ENCODE peak calls at places on chromosome 1, in four cellular contexts. One of them, this sample, is unnamed.

GRCh38 chr1:182520746-182521145 is 68.3 kb downstream of the RNASEL start:
- DNase-seq in aorta: no peak
- DNase-seq in PC-3: no peak
- DNase-seq in breast epithelium: no peak
- DNase-seq in this sample: no peak

GRCh38 chr1:153680120-153680403 is 1.6 kb downstream of the NPR1 start:
- DNase-seq in aorta: no peak
- DNase-seq in PC-3: no peak
- DNase-seq in breast epithelium: no peak
- DNase-seq in this sample: no peak

GRCh38 chr1:230321741-230322420 is 104.3 kb downstream of the PGBD5 start:
- DNase-seq in PC-3: no peak
- DNase-seq in aorta: no peak
- DNase-seq in breast epithelium: no peak
- DNase-seq in this sample: peak; percentile 56

GRCh38 chr1:81498370-81499184 is 302.2 kb upstream of the ADGRL2 start:
- DNase-seq in breast epithelium: no peak
- DNase-seq in PC-3: no peak
- DNase-seq in aorta: no peak
- DNase-seq in this sample: no peak

GRCh38 chr1:43077273-43077672 is 94.8 kb downstream of the EBNA1BP2 start:
- DNase-seq in breast epithelium: no peak
- DNase-seq in PC-3: no peak
- DNase-seq in aorta: no peak
- DNase-seq in this sample: no peak

GRCh38 chr1:9922342-9922741 is 12.3 kb upstream of the CTNNBIP1 start:
- DNase-seq in PC-3: no peak
- DNase-seq in aorta: no peak
- DNase-seq in breast epithelium: no peak
- DNase-seq in this sample: no peak

GRCh38 chr1:36464605-36465393 is 615 bp upstream of the MRPS15 start:
- DNase-seq in breast epithelium: no peak
- DNase-seq in PC-3: no peak
- DNase-seq in aorta: no peak
- DNase-seq in this sample: no peak

GRCh38 chr1:24964811-24965570 is 34.9 kb upstream of the RUNX3 start:
- DNase-seq in PC-3: no peak
- DNase-seq in breast epithelium: no peak
- DNase-seq in aorta: peak; percentile 76
- DNase-seq in this sample: no peak

GRCh38 chr1:245997471-245998258 is 509.4 kb downstream of the SMYD3 start:
- DNase-seq in breast epithelium: peak; percentile 70
- DNase-seq in PC-3: peak; percentile 86
- DNase-seq in aorta: no peak
- DNase-seq in this sample: no peak

GRCh38 chr1:204011426-204011825 is 61.5 kb upstream of the SOX13 start:
- DNase-seq in breast epithelium: no peak
- DNase-seq in PC-3: no peak
- DNase-seq in aorta: no peak
- DNase-seq in this sample: no peak

GRCh38 chr1:155012052-155012546 is 9.5 kb downstream of the ZBTB7B start:
- DNase-seq in aorta: peak; percentile 81
- DNase-seq in breast epithelium: peak; percentile 75
- DNase-seq in PC-3: no peak
- DNase-seq in this sample: peak; percentile 74

GRCh38 chr1:40717065-40717464 is 25.6 kb downstream of the NFYC start:
- DNase-seq in breast epithelium: no peak
- DNase-seq in PC-3: no peak
- DNase-seq in aorta: no peak
- DNase-seq in this sample: no peak

GRCh38 chr1:63506782-63507181 is 16.2 kb downstream of the ITGB3BP start:
- DNase-seq in aorta: no peak
- DNase-seq in breast epithelium: no peak
- DNase-seq in PC-3: no peak
- DNase-seq in this sample: no peak

GRCh38 chr1:228012555-228012954 is 5.8 kb downstream of the WNT3A start:
- DNase-seq in PC-3: no peak
- DNase-seq in breast epithelium: no peak
- DNase-seq in aorta: no peak
- DNase-seq in this sample: no peak

GRCh38 chr1:193614817-193615216 is 428.4 kb upstream of the B3GALT2 start:
- DNase-seq in aorta: no peak
- DNase-seq in breast epithelium: no peak
- DNase-seq in PC-3: peak; percentile 46
- DNase-seq in this sample: no peak

GRCh38 chr1:33876970-33877680 is 13.2 kb downstream of the HMGB4 start:
- DNase-seq in aorta: peak; percentile 83
- DNase-seq in PC-3: peak; percentile 46
- DNase-seq in breast epithelium: no peak
- DNase-seq in this sample: no peak

GRCh38 chr1:6170742-6171201 is 9.3 kb downstream of the CHD5 start:
- DNase-seq in breast epithelium: no peak
- DNase-seq in aorta: no peak
- DNase-seq in PC-3: no peak
- DNase-seq in this sample: no peak

GRCh38 chr1:2314297-2314802 is 77.0 kb downstream of the MORN1 start:
- DNase-seq in PC-3: peak; percentile 59
- DNase-seq in aorta: peak; percentile 84
- DNase-seq in breast epithelium: peak; percentile 73
- DNase-seq in this sample: no peak

GRCh38 chr1:40638097-40639036 is 27.1 kb downstream of the RIMS3 start:
- DNase-seq in PC-3: no peak
- DNase-seq in breast epithelium: no peak
- DNase-seq in aorta: no peak
- DNase-seq in this sample: no peak

GRCh38 chr1:113749402-113749801 is 9.9 kb downstream of the PHTF1 start:
- DNase-seq in aorta: no peak
- DNase-seq in breast epithelium: no peak
- DNase-seq in PC-3: no peak
- DNase-seq in this sample: no peak

GRCh38 chr1:18991585-18991984 is 35.1 kb upstream of the IFFO2 start:
- DNase-seq in PC-3: no peak
- DNase-seq in breast epithelium: no peak
- DNase-seq in aorta: no peak
- DNase-seq in this sample: no peak

DNA sequence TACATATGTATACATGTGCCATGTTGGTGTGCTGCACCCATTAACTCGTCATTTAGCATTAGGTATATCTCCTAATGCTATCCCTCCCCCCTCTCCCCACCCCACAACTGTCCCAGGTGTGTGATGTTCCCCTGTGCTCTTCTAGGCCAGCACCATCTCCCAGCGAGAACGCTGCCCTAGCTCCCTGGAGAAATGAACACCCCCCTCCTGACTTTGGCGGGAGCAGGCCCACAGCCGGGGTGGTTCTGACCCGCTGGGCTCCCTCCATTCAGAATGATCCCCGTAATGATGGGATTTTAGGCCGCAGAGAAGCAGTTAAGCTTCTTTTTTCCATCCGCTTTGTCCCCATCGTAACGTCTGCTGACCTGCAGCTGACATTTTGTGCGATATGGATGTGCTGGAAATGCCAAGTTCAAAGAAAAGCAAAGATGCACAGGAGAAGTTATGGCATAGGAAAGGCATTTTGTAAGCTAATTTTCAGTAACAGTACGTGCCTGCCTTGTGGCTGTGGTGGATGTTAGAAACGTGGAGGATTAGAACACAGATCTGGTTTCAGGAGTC is 39.3 kb downstream of the ELK4 start:
- DNase-seq in breast epithelium: no peak
- DNase-seq in aorta: peak; percentile 40
- DNase-seq in PC-3: no peak
- DNase-seq in this sample: no peak
- H3K4me3 ChIP-seq in breast epithelium: peak overlapping the region; percentile 39
- H3K4me3 ChIP-seq in aorta: no peak overlapping the region
- H3K4me3 ChIP-seq in PC-3: no peak overlapping the region
- H3K4me3 ChIP-seq in this sample: no peak overlapping the region

DNA sequence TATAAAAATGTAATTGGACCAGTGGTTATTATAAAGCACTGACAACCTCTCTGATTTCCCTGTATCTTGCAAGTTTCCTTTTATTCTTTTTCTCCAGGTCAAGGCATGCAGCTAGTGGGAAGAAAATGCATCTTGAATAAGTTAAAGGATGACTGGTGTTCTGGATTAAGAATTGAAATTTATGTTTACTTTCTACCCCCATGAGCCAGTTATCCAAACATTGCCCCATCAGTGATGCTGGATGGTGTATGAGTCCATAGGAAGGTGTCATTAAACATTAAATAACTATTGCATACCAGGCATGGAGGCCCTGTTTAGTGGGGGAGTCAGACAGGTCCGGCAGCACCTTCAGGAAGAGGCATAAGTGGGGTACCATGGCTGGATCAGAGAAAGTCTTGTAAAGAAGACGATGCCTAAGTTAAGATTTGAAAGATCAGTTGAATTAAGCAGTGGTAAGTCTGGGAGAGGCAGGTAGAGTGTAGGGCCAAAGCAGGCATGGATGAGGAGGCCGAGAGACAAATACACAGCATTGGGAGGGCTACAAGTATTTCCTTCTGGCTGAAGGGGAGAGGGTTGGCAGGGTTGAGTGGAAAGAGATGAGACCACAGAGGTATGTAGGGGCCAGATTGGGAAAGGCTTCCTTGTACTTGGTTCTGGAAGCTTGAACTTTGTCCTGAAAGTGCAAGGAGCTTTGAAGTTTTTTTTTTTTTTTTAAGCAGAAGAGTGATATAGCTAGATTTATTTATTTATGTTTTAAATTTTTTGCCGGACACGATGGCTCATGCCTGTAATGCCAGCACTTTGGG is 5.7 kb downstream of the SZRD1 start:
- DNase-seq in PC-3: no peak
- DNase-seq in breast epithelium: no peak
- DNase-seq in aorta: no peak
- DNase-seq in this sample: no peak
- H3K4me1 ChIP-seq in PC-3: peaks cover 27% of the 10 kb centered on the region
- H3K4me1 ChIP-seq in breast epithelium: no peaks in the 10 kb centered on the region
- H3K4me1 ChIP-seq in aorta: peaks cover 15% of the 10 kb centered on the region
- H3K4me1 ChIP-seq in this sample: peaks cover 94% of the 10 kb centered on the region

DNA sequence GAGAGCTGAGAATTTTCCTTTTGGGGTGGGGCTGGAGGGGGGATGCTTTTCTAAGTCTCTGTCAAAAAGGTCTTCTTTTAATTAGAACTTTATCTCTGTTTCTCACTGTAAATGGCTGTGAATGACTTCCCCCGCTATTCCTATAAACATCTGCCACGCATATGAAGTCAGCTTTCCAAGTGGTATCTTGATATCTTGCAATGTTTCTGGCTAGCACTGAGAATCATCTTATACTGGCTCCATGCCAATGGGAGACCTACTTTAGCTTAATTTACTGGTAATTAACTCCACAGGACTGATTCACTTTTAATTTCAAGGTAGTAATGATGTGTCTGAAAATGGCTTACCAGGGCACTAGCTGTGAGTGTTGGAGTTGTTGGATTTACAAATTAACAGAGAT is 4.3 kb downstream of the GPR88 start:
- DNase-seq in breast epithelium: no peak
- DNase-seq in PC-3: no peak
- DNase-seq in aorta: no peak
- DNase-seq in this sample: no peak
- H3K4me3 ChIP-seq in breast epithelium: no peak overlapping the region
- H3K4me3 ChIP-seq in PC-3: no peak overlapping the region
- H3K4me3 ChIP-seq in aorta: no peak overlapping the region
- H3K4me3 ChIP-seq in this sample: no peak overlapping the region

DNA sequence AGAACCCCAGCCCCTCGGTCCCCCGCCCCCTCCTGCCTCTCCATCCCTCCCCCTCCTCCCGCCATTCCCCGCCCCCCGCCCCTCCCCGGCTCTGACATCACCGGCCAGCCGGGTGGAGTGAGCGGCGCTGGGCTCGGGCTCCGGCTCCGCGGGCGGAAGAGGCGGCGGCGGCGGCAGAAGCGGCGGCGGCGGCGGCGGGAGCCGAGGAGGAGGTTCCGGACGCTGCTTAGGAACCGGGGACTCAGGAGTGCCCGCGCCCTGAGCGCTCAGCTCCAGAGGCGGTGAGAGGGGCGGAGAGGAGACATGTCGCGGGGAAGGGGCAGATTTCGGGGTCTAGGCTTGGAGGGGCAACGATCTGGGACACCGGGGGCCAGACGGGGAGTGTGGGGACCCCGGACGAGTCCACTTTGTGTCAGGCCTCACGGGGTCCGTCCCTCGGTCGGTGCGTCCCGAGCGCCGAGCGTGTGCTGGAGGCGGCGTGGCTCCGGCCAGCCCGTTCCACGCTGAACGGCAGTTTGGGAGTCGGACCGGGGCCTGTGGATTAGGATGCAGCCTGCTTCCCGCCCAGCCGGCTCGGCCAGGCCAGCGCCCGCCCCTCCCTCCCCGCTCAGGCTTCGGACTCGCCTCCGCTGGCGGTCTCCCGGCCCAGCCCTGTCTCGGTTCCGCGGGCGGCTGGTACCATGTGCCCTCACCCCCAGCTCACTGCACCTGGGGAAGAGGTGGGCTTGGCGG is at the start of gene PEA15:
- DNase-seq in aorta: peak; percentile 83
- DNase-seq in PC-3: peak; percentile 68
- DNase-seq in breast epithelium: peak; percentile 73
- DNase-seq in this sample: no peak
- H3K4me1 ChIP-seq in aorta: peaks cover 5% of the 10 kb centered on the region
- H3K4me1 ChIP-seq in PC-3: peaks cover 23% of the 10 kb centered on the region
- H3K4me1 ChIP-seq in breast epithelium: peaks cover 14% of the 10 kb centered on the region
- H3K4me1 ChIP-seq in this sample: peaks cover 61% of the 10 kb centered on the region

This sample was measured in gastrocnemius medialis.